ENCODE peak calls at places on chromosomes 13 and 19, in nine cellular contexts. W is mesothelial cell of epicardium; H is NB4; R is hypothalamus; P is colonic mucosa; Q is naive thymus-derived CD8-positive, alpha-beta T cell; U is astrocyte of the cerebellum; J is midbrain; T is Peyer's patch. A is an unnamed sample.

GRCh38 chr19:36719687-36720556 is 32.5 kb downstream of the ZNF567 start:
- DNase-seq in R (no peak), J (no peak), T (no peak), H (peak; percentile 6), U (no peak), P (no peak), W (no peak), Q (no peak), A (no peak)

GRCh38 chr19:33302175-33302973 is at the start of gene CEBPA:
- DNase-seq in T (peak; percentile 91), U (no peak), H (peak; percentile 92), P (peak; percentile 82), W (peak; percentile 85), J (peak; percentile 80), R (peak; percentile 79), Q (peak; percentile 45), A (peak; percentile 78)

GRCh38 chr19:13689050-13689449 is 75.3 kb upstream of the MRI1 start:
- DNase-seq in H (peak; percentile 45), J (no peak), T (no peak), Q (peak; percentile 4), P (no peak), R (peak; percentile 12), U (no peak), W (no peak), A (peak; percentile 34)

GRCh38 chr19:39557791-39558622 is 18.0 kb upstream of the EID2 start:
- DNase-seq in W (no peak), J (no peak), P (no peak), H (no peak), U (no peak), Q (no peak), R (no peak), T (no peak), A (peak; percentile 66)

GRCh38 chr19:7673995-7674667 is 2.8 kb upstream of the MCEMP1 start:
- DNase-seq in Q (peak; percentile 22), T (peak; percentile 73), R (peak; percentile 5), J (no peak), W (no peak), H (peak; percentile 96), U (no peak), P (peak; percentile 86), A (peak; percentile 68)

GRCh38 chr19:16447015-16447384 is 24.8 kb downstream of the EPS15L1 start:
- DNase-seq in R (no peak), T (no peak), Q (peak; percentile 35), W (peak; percentile 49), U (no peak), J (no peak), H (peak; percentile 93), P (peak; percentile 56), A (peak; percentile 98)

GRCh38 chr13:79541426-79542049 is 60.6 kb downstream of the NDFIP2 start:
- DNase-seq in H (peak; percentile 78), T (no peak), J (peak; percentile 85), W (no peak), P (no peak), R (peak; percentile 63), Q (peak; percentile 72), U (peak; percentile 68), A (peak; percentile 67)

GRCh38 chr13:110230661-110231347 is 76.2 kb downstream of the COL4A1 start:
- DNase-seq in R (no peak), H (no peak), T (no peak), W (no peak), P (peak; percentile 45), Q (no peak), U (no peak), J (no peak), A (no peak)

GRCh38 chr19:35085947-35086346 is 29.7 kb upstream of the FXYD3 start:
- DNase-seq in U (no peak), P (no peak), Q (no peak), R (no peak), W (no peak), J (no peak), H (no peak), T (no peak), A (no peak)

GRCh38 chr13:101417043-101417406 is 717 bp upstream of the NALCN start:
- DNase-seq in T (no peak), U (peak; percentile 18), W (no peak), J (peak; percentile 66), P (no peak), H (no peak), Q (no peak), R (peak; percentile 78), A (peak; percentile 67)

GRCh38 chr13:100848304-100848703 is 173.7 kb upstream of the TMTC4 start:
- DNase-seq in H (no peak), U (no peak), T (no peak), J (no peak), Q (no peak), P (no peak), R (no peak), W (no peak), A (no peak)

GRCh38 chr19:18274303-18274775 is at the start of gene IQCN:
- DNase-seq in P (peak; percentile 84), W (no peak), U (no peak), J (no peak), H (peak; percentile 62), Q (no peak), R (no peak), T (peak; percentile 78), A (peak; percentile 22)

GRCh38 chr13:109454167-109454917 is 332.0 kb downstream of the IRS2 start:
- DNase-seq in Q (no peak), T (no peak), J (no peak), R (peak; percentile 18), P (no peak), U (no peak), H (no peak), W (no peak), A (no peak)

GRCh38 chr13:46478641-46479040 is 74.3 kb upstream of the LRCH1 start:
- DNase-seq in U (no peak), T (no peak), P (no peak), J (no peak), Q (no peak), R (no peak), W (no peak), H (no peak), A (no peak)

A was measured in iris pigment epithelial cell.